ENCODE peak calls at places on chromosomes 11 and 22, in six cellular contexts. One of them, this sample, is unnamed.

GRCh38 chr11:120057028-120057330 is 80.9 kb downstream of the TRIM29 start:
- DNase-seq in NCI-H345: no peak
- DNase-seq in Right ventricle myocardium inferior: no peak
- DNase-seq in GDM1: no peak
- DNase-seq in heart right ventricle: no peak
- DNase-seq in activated CD8-positive, alpha-beta memory T cell treated with anti-CD3 and anti-CD28 coated beads, Interleukin-2, amount 50 U/mL, for 48 hours: no peak
- DNase-seq in this sample: no peak

GRCh38 chr11:78299000-78299712 is 110.4 kb downstream of the USP35 start:
- DNase-seq in Right ventricle myocardium inferior: no peak
- DNase-seq in heart right ventricle: no peak
- DNase-seq in NCI-H345: no peak
- DNase-seq in activated CD8-positive, alpha-beta memory T cell treated with anti-CD3 and anti-CD28 coated beads, Interleukin-2, amount 50 U/mL, for 48 hours: no peak
- DNase-seq in GDM1: no peak
- DNase-seq in this sample: no peak

GRCh38 chr11:128453444-128454336 is 133.7 kb downstream of the ETS1 start:
- DNase-seq in NCI-H345: no peak
- DNase-seq in GDM1: no peak
- DNase-seq in activated CD8-positive, alpha-beta memory T cell treated with anti-CD3 and anti-CD28 coated beads, Interleukin-2, amount 50 U/mL, for 48 hours: no peak
- DNase-seq in heart right ventricle: peak; percentile 64
- DNase-seq in Right ventricle myocardium inferior: no peak
- DNase-seq in this sample: no peak

GRCh38 chr22:23219787-23220484 is 39.6 kb downstream of the BCR start:
- DNase-seq in GDM1: no peak
- DNase-seq in heart right ventricle: no peak
- DNase-seq in NCI-H345: peak; percentile 24
- DNase-seq in activated CD8-positive, alpha-beta memory T cell treated with anti-CD3 and anti-CD28 coated beads, Interleukin-2, amount 50 U/mL, for 48 hours: peak; percentile 77
- DNase-seq in Right ventricle myocardium inferior: no peak
- DNase-seq in this sample: no peak

GRCh38 chr11:80523057-80523456 is 1082.2 kb upstream of the TENM4 start:
- DNase-seq in Right ventricle myocardium inferior: no peak
- DNase-seq in heart right ventricle: no peak
- DNase-seq in NCI-H345: no peak
- DNase-seq in activated CD8-positive, alpha-beta memory T cell treated with anti-CD3 and anti-CD28 coated beads, Interleukin-2, amount 50 U/mL, for 48 hours: no peak
- DNase-seq in GDM1: no peak
- DNase-seq in this sample: no peak

GRCh38 chr22:32396746-32397145 is 15.3 kb downstream of the RTCB start:
- DNase-seq in GDM1: no peak
- DNase-seq in NCI-H345: no peak
- DNase-seq in heart right ventricle: no peak
- DNase-seq in Right ventricle myocardium inferior: no peak
- DNase-seq in activated CD8-positive, alpha-beta memory T cell treated with anti-CD3 and anti-CD28 coated beads, Interleukin-2, amount 50 U/mL, for 48 hours: no peak
- DNase-seq in this sample: no peak

GRCh38 chr11:69587454-69588081 is 53.4 kb upstream of the CCND1 start:
- DNase-seq in Right ventricle myocardium inferior: no peak
- DNase-seq in heart right ventricle: no peak
- DNase-seq in activated CD8-positive, alpha-beta memory T cell treated with anti-CD3 and anti-CD28 coated beads, Interleukin-2, amount 50 U/mL, for 48 hours: no peak
- DNase-seq in NCI-H345: no peak
- DNase-seq in GDM1: no peak
- DNase-seq in this sample: peak; percentile 24

GRCh38 chr11:110086892-110087309 is 6.3 kb upstream of the ZC3H12C start:
- DNase-seq in NCI-H345: no peak
- DNase-seq in GDM1: no peak
- DNase-seq in heart right ventricle: no peak
- DNase-seq in Right ventricle myocardium inferior: no peak
- DNase-seq in activated CD8-positive, alpha-beta memory T cell treated with anti-CD3 and anti-CD28 coated beads, Interleukin-2, amount 50 U/mL, for 48 hours: no peak
- DNase-seq in this sample: no peak

GRCh38 chr11:72144807-72145565 is 9.5 kb downstream of the FOLR3 start:
- DNase-seq in activated CD8-positive, alpha-beta memory T cell treated with anti-CD3 and anti-CD28 coated beads, Interleukin-2, amount 50 U/mL, for 48 hours: no peak
- DNase-seq in Right ventricle myocardium inferior: no peak
- DNase-seq in heart right ventricle: no peak
- DNase-seq in NCI-H345: no peak
- DNase-seq in GDM1: no peak
- DNase-seq in this sample: no peak

GRCh38 chr11:120694706-120695105 is 183.2 kb downstream of the GRIK4 start:
- DNase-seq in Right ventricle myocardium inferior: no peak
- DNase-seq in activated CD8-positive, alpha-beta memory T cell treated with anti-CD3 and anti-CD28 coated beads, Interleukin-2, amount 50 U/mL, for 48 hours: no peak
- DNase-seq in NCI-H345: no peak
- DNase-seq in GDM1: no peak
- DNase-seq in heart right ventricle: no peak
- DNase-seq in this sample: no peak

GRCh38 chr11:41301023-41301422 is 158.4 kb downstream of the LRRC4C start:
- DNase-seq in heart right ventricle: no peak
- DNase-seq in NCI-H345: peak; percentile 9
- DNase-seq in GDM1: no peak
- DNase-seq in activated CD8-positive, alpha-beta memory T cell treated with anti-CD3 and anti-CD28 coated beads, Interleukin-2, amount 50 U/mL, for 48 hours: no peak
- DNase-seq in Right ventricle myocardium inferior: no peak
- DNase-seq in this sample: no peak

GRCh38 chr11:551596-551995 is 8.9 kb downstream of the LMNTD2 start:
- DNase-seq in GDM1: no peak
- DNase-seq in NCI-H345: no peak
- DNase-seq in activated CD8-positive, alpha-beta memory T cell treated with anti-CD3 and anti-CD28 coated beads, Interleukin-2, amount 50 U/mL, for 48 hours: no peak
- DNase-seq in heart right ventricle: no peak
- DNase-seq in Right ventricle myocardium inferior: no peak
- DNase-seq in this sample: no peak

GRCh38 chr22:24402460-24403192 is 24.8 kb upstream of the ADORA2A start:
- DNase-seq in heart right ventricle: peak; percentile 90
- DNase-seq in GDM1: no peak
- DNase-seq in NCI-H345: no peak
- DNase-seq in Right ventricle myocardium inferior: peak; percentile 72
- DNase-seq in activated CD8-positive, alpha-beta memory T cell treated with anti-CD3 and anti-CD28 coated beads, Interleukin-2, amount 50 U/mL, for 48 hours: no peak
- DNase-seq in this sample: no peak

GRCh38 chr11:106208795-106209194 is 131.3 kb downstream of the AASDHPPT start:
- DNase-seq in NCI-H345: no peak
- DNase-seq in Right ventricle myocardium inferior: no peak
- DNase-seq in activated CD8-positive, alpha-beta memory T cell treated with anti-CD3 and anti-CD28 coated beads, Interleukin-2, amount 50 U/mL, for 48 hours: no peak
- DNase-seq in GDM1: no peak
- DNase-seq in heart right ventricle: no peak
- DNase-seq in this sample: no peak

GRCh38 chr11:44711772-44712608 is 14.8 kb upstream of the TSPAN18 start:
- DNase-seq in activated CD8-positive, alpha-beta memory T cell treated with anti-CD3 and anti-CD28 coated beads, Interleukin-2, amount 50 U/mL, for 48 hours: no peak
- DNase-seq in heart right ventricle: no peak
- DNase-seq in NCI-H345: peak; percentile 31
- DNase-seq in GDM1: no peak
- DNase-seq in Right ventricle myocardium inferior: no peak
- DNase-seq in this sample: no peak

GRCh38 chr11:63682045-63682915 is 980 bp downstream of the RTN3 start:
- DNase-seq in NCI-H345: peak; percentile 50
- DNase-seq in activated CD8-positive, alpha-beta memory T cell treated with anti-CD3 and anti-CD28 coated beads, Interleukin-2, amount 50 U/mL, for 48 hours: no peak
- DNase-seq in heart right ventricle: peak; percentile 22
- DNase-seq in Right ventricle myocardium inferior: no peak
- DNase-seq in GDM1: no peak
- DNase-seq in this sample: no peak

GRCh38 chr11:10909141-10909883 is 51.5 kb upstream of the ZBED5 start:
- DNase-seq in activated CD8-positive, alpha-beta memory T cell treated with anti-CD3 and anti-CD28 coated beads, Interleukin-2, amount 50 U/mL, for 48 hours: no peak
- DNase-seq in GDM1: no peak
- DNase-seq in heart right ventricle: no peak
- DNase-seq in NCI-H345: no peak
- DNase-seq in Right ventricle myocardium inferior: no peak
- DNase-seq in this sample: no peak

GRCh38 chr11:69636512-69636866 is 4.5 kb upstream of the CCND1 start:
- DNase-seq in Right ventricle myocardium inferior: peak; percentile 75
- DNase-seq in GDM1: no peak
- DNase-seq in heart right ventricle: peak; percentile 88
- DNase-seq in NCI-H345: no peak
- DNase-seq in activated CD8-positive, alpha-beta memory T cell treated with anti-CD3 and anti-CD28 coated beads, Interleukin-2, amount 50 U/mL, for 48 hours: no peak
- DNase-seq in this sample: peak; percentile 86

GRCh38 chr11:29119116-29119515 is 897.7 kb downstream of the KCNA4 start:
- DNase-seq in GDM1: no peak
- DNase-seq in Right ventricle myocardium inferior: no peak
- DNase-seq in heart right ventricle: no peak
- DNase-seq in activated CD8-positive, alpha-beta memory T cell treated with anti-CD3 and anti-CD28 coated beads, Interleukin-2, amount 50 U/mL, for 48 hours: no peak
- DNase-seq in NCI-H345: no peak
- DNase-seq in this sample: no peak

GRCh38 chr11:71519546-71519945 is 7.5 kb upstream of the KRTAP5-7 start:
- DNase-seq in Right ventricle myocardium inferior: no peak
- DNase-seq in heart right ventricle: peak; percentile 2
- DNase-seq in GDM1: no peak
- DNase-seq in activated CD8-positive, alpha-beta memory T cell treated with anti-CD3 and anti-CD28 coated beads, Interleukin-2, amount 50 U/mL, for 48 hours: peak; percentile 32
- DNase-seq in NCI-H345: no peak
- DNase-seq in this sample: no peak

GRCh38 chr11:117936973-117937372 is 7.8 kb upstream of the TMPRSS13 start:
- DNase-seq in GDM1: no peak
- DNase-seq in NCI-H345: peak; percentile 31
- DNase-seq in activated CD8-positive, alpha-beta memory T cell treated with anti-CD3 and anti-CD28 coated beads, Interleukin-2, amount 50 U/mL, for 48 hours: no peak
- DNase-seq in heart right ventricle: no peak
- DNase-seq in Right ventricle myocardium inferior: no peak
- DNase-seq in this sample: no peak

GRCh38 chr11:103370076-103370475 is 260.9 kb downstream of the DYNC2H1 start:
- DNase-seq in GDM1: no peak
- DNase-seq in Right ventricle myocardium inferior: no peak
- DNase-seq in heart right ventricle: no peak
- DNase-seq in NCI-H345: no peak
- DNase-seq in activated CD8-positive, alpha-beta memory T cell treated with anti-CD3 and anti-CD28 coated beads, Interleukin-2, amount 50 U/mL, for 48 hours: no peak
- DNase-seq in this sample: no peak

GRCh38 chr11:75073459-75074190 is 23.1 kb downstream of the OR2AT4 start:
- DNase-seq in heart right ventricle: no peak
- DNase-seq in GDM1: no peak
- DNase-seq in Right ventricle myocardium inferior: no peak
- DNase-seq in activated CD8-positive, alpha-beta memory T cell treated with anti-CD3 and anti-CD28 coated beads, Interleukin-2, amount 50 U/mL, for 48 hours: no peak
- DNase-seq in NCI-H345: no peak
- DNase-seq in this sample: no peak

GRCh38 chr11:2166091-2166851 is 5.3 kb upstream of the INS start:
- DNase-seq in Right ventricle myocardium inferior: peak; percentile 84
- DNase-seq in heart right ventricle: no peak
- DNase-seq in GDM1: no peak
- DNase-seq in NCI-H345: no peak
- DNase-seq in activated CD8-positive, alpha-beta memory T cell treated with anti-CD3 and anti-CD28 coated beads, Interleukin-2, amount 50 U/mL, for 48 hours: peak; percentile 78
- DNase-seq in this sample: no peak

GRCh38 chr11:125433454-125434121 is 62.5 kb downstream of the FEZ1 start:
- DNase-seq in Right ventricle myocardium inferior: no peak
- DNase-seq in GDM1: no peak
- DNase-seq in heart right ventricle: peak; percentile 50
- DNase-seq in activated CD8-positive, alpha-beta memory T cell treated with anti-CD3 and anti-CD28 coated beads, Interleukin-2, amount 50 U/mL, for 48 hours: no peak
- DNase-seq in NCI-H345: no peak
- DNase-seq in this sample: peak; percentile 67

GRCh38 chr11:35007277-35007676 is 90.9 kb downstream of the PDHX start:
- DNase-seq in NCI-H345: no peak
- DNase-seq in activated CD8-positive, alpha-beta memory T cell treated with anti-CD3 and anti-CD28 coated beads, Interleukin-2, amount 50 U/mL, for 48 hours: no peak
- DNase-seq in GDM1: no peak
- DNase-seq in Right ventricle myocardium inferior: no peak
- DNase-seq in heart right ventricle: no peak
- DNase-seq in this sample: no peak

GRCh38 chr11:133894956-133895549 is 49.7 kb upstream of the SPATA19 start:
- DNase-seq in Right ventricle myocardium inferior: no peak
- DNase-seq in GDM1: no peak
- DNase-seq in NCI-H345: no peak
- DNase-seq in heart right ventricle: no peak
- DNase-seq in activated CD8-positive, alpha-beta memory T cell treated with anti-CD3 and anti-CD28 coated beads, Interleukin-2, amount 50 U/mL, for 48 hours: no peak
- DNase-seq in this sample: no peak

GRCh38 chr11:82889133-82890001 is 10.9 kb downstream of the PRCP start:
- DNase-seq in heart right ventricle: no peak
- DNase-seq in Right ventricle myocardium inferior: no peak
- DNase-seq in activated CD8-positive, alpha-beta memory T cell treated with anti-CD3 and anti-CD28 coated beads, Interleukin-2, amount 50 U/mL, for 48 hours: no peak
- DNase-seq in NCI-H345: no peak
- DNase-seq in GDM1: peak; percentile 62
- DNase-seq in this sample: no peak

GRCh38 chr22:28442264-28442950 is 237.2 kb downstream of the TTC28 start:
- DNase-seq in heart right ventricle: peak; percentile 77
- DNase-seq in GDM1: peak; percentile 67
- DNase-seq in NCI-H345: no peak
- DNase-seq in activated CD8-positive, alpha-beta memory T cell treated with anti-CD3 and anti-CD28 coated beads, Interleukin-2, amount 50 U/mL, for 48 hours: peak; percentile 86
- DNase-seq in Right ventricle myocardium inferior: peak; percentile 88
- DNase-seq in this sample: peak; percentile 89

GRCh38 chr22:21599053-21599893 is 30.5 kb downstream of the YDJC start:
- DNase-seq in heart right ventricle: no peak
- DNase-seq in Right ventricle myocardium inferior: no peak
- DNase-seq in activated CD8-positive, alpha-beta memory T cell treated with anti-CD3 and anti-CD28 coated beads, Interleukin-2, amount 50 U/mL, for 48 hours: no peak
- DNase-seq in GDM1: no peak
- DNase-seq in NCI-H345: no peak
- DNase-seq in this sample: no peak

GRCh38 chr22:43706151-43706550 is 106.0 kb downstream of the EFCAB6 start:
- DNase-seq in NCI-H345: no peak
- DNase-seq in activated CD8-positive, alpha-beta memory T cell treated with anti-CD3 and anti-CD28 coated beads, Interleukin-2, amount 50 U/mL, for 48 hours: no peak
- DNase-seq in heart right ventricle: no peak
- DNase-seq in GDM1: no peak
- DNase-seq in Right ventricle myocardium inferior: no peak
- DNase-seq in this sample: no peak

GRCh38 chr11:119340335-119341221 is at the start of gene C1QTNF5:
- DNase-seq in Right ventricle myocardium inferior: peak; percentile 92
- DNase-seq in activated CD8-positive, alpha-beta memory T cell treated with anti-CD3 and anti-CD28 coated beads, Interleukin-2, amount 50 U/mL, for 48 hours: peak; percentile 56
- DNase-seq in GDM1: no peak
- DNase-seq in NCI-H345: no peak
- DNase-seq in heart right ventricle: peak; percentile 95
- DNase-seq in this sample: peak; percentile 93

GRCh38 chr11:70502677-70503076 is 104.3 kb downstream of the CTTN start:
- DNase-seq in GDM1: no peak
- DNase-seq in Right ventricle myocardium inferior: peak; percentile 27
- DNase-seq in NCI-H345: peak; percentile 88
- DNase-seq in heart right ventricle: no peak
- DNase-seq in activated CD8-positive, alpha-beta memory T cell treated with anti-CD3 and anti-CD28 coated beads, Interleukin-2, amount 50 U/mL, for 48 hours: no peak
- DNase-seq in this sample: no peak

GRCh38 chr22:29830585-29830984 is 7.5 kb downstream of the ASCC2 start:
- DNase-seq in activated CD8-positive, alpha-beta memory T cell treated with anti-CD3 and anti-CD28 coated beads, Interleukin-2, amount 50 U/mL, for 48 hours: no peak
- DNase-seq in GDM1: no peak
- DNase-seq in NCI-H345: no peak
- DNase-seq in Right ventricle myocardium inferior: no peak
- DNase-seq in heart right ventricle: peak; percentile 57
- DNase-seq in this sample: peak; percentile 81

GRCh38 chr11:19978668-19979518 is 181.4 kb downstream of the DBX1 start:
- DNase-seq in activated CD8-positive, alpha-beta memory T cell treated with anti-CD3 and anti-CD28 coated beads, Interleukin-2, amount 50 U/mL, for 48 hours: no peak
- DNase-seq in NCI-H345: no peak
- DNase-seq in heart right ventricle: no peak
- DNase-seq in GDM1: no peak
- DNase-seq in Right ventricle myocardium inferior: no peak
- DNase-seq in this sample: no peak

This sample was measured in cardiac septum.